ENCODE peak calls at places on chromosomes 7 and 10, in six cellular contexts. Y, U, V, N, Z and O are unnamed samples.

GRCh38 chr10:72297281-72297967 is 23.7 kb downstream of the DDIT4 start:
- DNase-seq in V (peak; percentile 91), U (peak; percentile 98), N (peak; percentile 99), Y (peak; percentile 99), Z (peak; percentile 94), O (peak; percentile 94)

GRCh38 chr7:30921951-30922401 is 10.3 kb downstream of the AQP1 start:
- DNase-seq in V (peak; percentile 6), Y (no peak), N (no peak), Z (peak; percentile 72), U (no peak), O (no peak)

GRCh38 chr10:110637558-110638053 is 6.5 kb upstream of the RBM20 start:
- DNase-seq in V (no peak), Z (no peak), U (no peak), Y (no peak), N (no peak), O (no peak)

GRCh38 chr7:101244385-101245146 is at the start of gene FIS1:
- DNase-seq in N (peak; percentile 92), U (peak; percentile 84), V (peak; percentile 95), Z (peak; percentile 98), Y (peak; percentile 92), O (peak; percentile 94)

GRCh38 chr10:121783782-121784372 is 144.0 kb downstream of the ATE1 start:
- DNase-seq in U (no peak), Z (no peak), V (no peak), Y (no peak), N (no peak), O (no peak)

GRCh38 chr10:77919713-77920108 is 6.8 kb downstream of the DLG5 start:
- DNase-seq in V (no peak), Y (no peak), U (peak; percentile 78), N (peak; percentile 42), Z (no peak), O (peak; percentile 35)

GRCh38 chr10:79222186-79222585 is 125.1 kb upstream of the PPIF start:
- DNase-seq in V (no peak), U (no peak), N (no peak), Y (no peak), Z (peak; percentile 30), O (no peak)

GRCh38 chr7:134599371-134599770 is 47.3 kb upstream of the BPGM start:
- DNase-seq in U (no peak), V (no peak), Y (no peak), N (peak; percentile 28), Z (no peak), O (peak; percentile 55)

GRCh38 chr7:157418204-157419029 is 81.6 kb downstream of the DNAJB6 start:
- DNase-seq in Z (peak; percentile 69), Y (no peak), V (no peak), U (no peak), N (no peak), O (no peak)

GRCh38 chr7:54985405-54986360 is 33.1 kb upstream of the EGFR start:
- DNase-seq in Z (no peak), N (peak; percentile 39), V (no peak), Y (no peak), U (peak; percentile 94), O (no peak)

DNA sequence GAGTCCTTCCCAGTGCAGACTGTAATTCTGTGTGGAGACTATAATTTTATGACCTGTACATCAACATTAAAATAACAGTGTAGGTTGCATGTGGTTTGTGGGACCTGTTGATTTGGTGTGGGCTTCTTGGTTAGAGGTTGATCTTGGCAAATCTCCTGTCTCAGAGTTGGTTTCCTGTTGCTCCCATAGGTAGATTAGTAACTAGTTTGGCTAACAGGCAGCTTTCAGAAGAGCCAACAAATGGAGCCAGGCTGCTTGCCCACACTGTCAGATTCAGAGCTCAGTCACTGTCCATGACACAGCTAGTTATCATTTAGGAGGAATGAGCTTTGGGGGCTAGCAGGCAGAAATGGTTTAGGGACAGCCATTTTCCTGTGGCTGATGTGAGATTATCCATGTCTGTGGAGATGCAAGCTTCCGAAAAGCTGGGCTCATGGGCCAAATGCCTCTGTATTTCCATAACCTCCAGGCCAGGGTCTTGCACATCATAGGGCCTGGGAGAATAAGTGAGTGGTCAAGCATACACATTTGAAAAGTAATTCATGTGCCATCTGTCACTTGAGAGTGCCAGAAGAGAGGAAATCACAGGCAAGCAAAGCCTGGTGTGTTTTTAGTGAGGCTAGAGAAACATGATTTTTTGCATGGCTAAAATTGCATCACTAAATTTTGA is 33.4 kb downstream of the CCM2 start:
- DNase-seq in N (no peak), U (peak; percentile 67), Y (no peak), Z (no peak), V (no peak), O (no peak)
- H3K4me3 ChIP-seq in N (no peak overlapping the region), U (no peak overlapping the region), Y (no peak overlapping the region), Z (no peak overlapping the region), V (no peak overlapping the region), O (no peak overlapping the region)

DNA sequence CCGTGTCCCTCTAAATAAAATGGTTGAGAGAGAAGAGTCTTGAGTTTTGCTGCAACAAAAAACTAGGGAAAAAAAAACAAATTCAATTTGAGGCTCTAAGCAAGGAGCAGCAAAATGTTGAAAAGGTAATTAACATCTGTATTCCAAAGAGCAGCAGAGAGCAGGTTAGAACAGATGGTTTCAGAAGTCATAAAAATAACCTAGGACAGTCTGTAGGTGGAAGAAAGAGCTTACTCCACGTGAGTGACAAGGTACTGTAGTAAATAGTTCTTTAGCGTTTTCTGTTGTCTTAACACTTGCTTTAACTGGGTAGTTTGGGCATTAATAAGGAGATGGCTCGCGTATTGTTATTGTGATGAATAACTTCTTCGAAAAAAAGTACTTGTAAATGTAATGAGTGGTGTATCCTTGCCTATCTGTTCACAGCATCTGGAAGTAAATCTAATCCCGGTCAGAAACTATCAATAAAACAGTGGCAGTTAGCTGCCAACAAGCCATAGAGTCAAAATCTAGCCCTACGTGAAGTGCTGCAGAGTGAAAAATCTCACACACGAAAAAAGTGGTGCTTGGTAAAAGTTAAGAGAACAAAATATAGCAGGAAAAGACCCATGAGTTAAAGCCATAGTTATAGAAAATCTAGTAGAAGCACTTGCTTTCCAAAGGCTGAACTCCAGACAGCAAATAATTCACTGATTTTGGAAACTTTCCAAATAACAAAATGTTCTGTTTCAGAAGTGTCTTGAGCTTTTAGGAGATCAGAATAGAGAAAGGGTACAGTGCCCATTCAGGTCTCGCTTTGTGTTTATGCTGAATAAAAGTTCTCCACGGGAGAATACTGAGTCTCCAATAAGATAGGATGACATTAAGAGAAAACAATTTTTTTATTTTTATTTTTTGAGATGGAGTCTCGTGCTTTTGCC is 49.3 kb upstream of the PARD3 start:
- DNase-seq in U (peak; percentile 7), Z (no peak), N (peak; percentile 12), Y (no peak), V (no peak), O (no peak)
- H3K4me3 ChIP-seq in U (no peak overlapping the region), Z (no peak overlapping the region), N (no peak overlapping the region), Y (no peak overlapping the region), V (no peak overlapping the region), O (no peak overlapping the region)

GRCh38 chr7:83465643-83466042 is 183.3 kb downstream of the SEMA3E start:
- DNase-seq in U (no peak), Z (no peak), N (no peak), V (no peak), Y (no peak), O (no peak)
- H3K4me3 ChIP-seq in U (no peak overlapping the region), Z (no peak overlapping the region), N (no peak overlapping the region), V (no peak overlapping the region), Y (no peak overlapping the region), O (no peak overlapping the region)

DNA sequence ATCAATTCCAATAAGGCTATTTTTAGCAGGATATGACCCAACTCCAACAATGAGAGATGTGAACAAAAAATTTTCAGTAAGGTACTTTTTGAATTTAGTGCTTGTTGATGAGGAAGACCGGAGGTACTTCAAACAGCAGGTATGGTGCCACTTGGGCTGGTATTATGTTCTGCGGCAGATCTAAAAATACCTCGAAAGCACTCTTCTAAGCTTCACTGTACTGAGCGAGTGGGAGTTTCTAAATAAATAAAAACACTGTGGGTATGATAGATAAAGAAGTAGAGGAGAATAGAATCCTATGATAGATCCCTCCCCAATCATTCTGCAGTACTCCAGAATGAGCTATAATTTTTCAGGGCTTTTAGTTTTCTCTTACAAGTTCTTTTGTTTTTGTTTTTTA is 11.5 kb upstream of the SUPV3L1 start:
- DNase-seq in N (no peak), V (no peak), Z (no peak), U (no peak), Y (no peak), O (no peak)
- H3K4me3 ChIP-seq in N (no peak overlapping the region), V (no peak overlapping the region), Z (no peak overlapping the region), U (no peak overlapping the region), Y (no peak overlapping the region), O (no peak overlapping the region)